ENCODE peak calls at places on chromosomes 16 and 17, in ten cellular contexts. One of them, this sample, is unnamed.

GRCh38 chr16:741986-742629 is 1.3 kb upstream of the CIAO3 start:
- DNase-seq in neural crest cell: no peak
- DNase-seq in stimulated activated CD8-positive, alpha-beta memory T cell treated with anti-CD3 and anti-CD28 coated beads, Interleukin-15, amount 100 ng/mL, for 4 hours: no peak
- DNase-seq in caudate nucleus: no peak
- DNase-seq in NCI-H1436: no peak
- DNase-seq in cardiac muscle cell: no peak
- DNase-seq in Right ventricle myocardium superior: no peak
- DNase-seq in transverse colon: no peak
- DNase-seq in MV-4-11: no peak
- DNase-seq in body of pancreas: no peak
- DNase-seq in this sample: no peak

GRCh38 chr16:83397601-83398000 is 410.2 kb upstream of the HSBP1 start:
- DNase-seq in Right ventricle myocardium superior: no peak
- DNase-seq in cardiac muscle cell: no peak
- DNase-seq in MV-4-11: no peak
- DNase-seq in body of pancreas: no peak
- DNase-seq in NCI-H1436: no peak
- DNase-seq in stimulated activated CD8-positive, alpha-beta memory T cell treated with anti-CD3 and anti-CD28 coated beads, Interleukin-15, amount 100 ng/mL, for 4 hours: no peak
- DNase-seq in transverse colon: no peak
- DNase-seq in caudate nucleus: no peak
- DNase-seq in neural crest cell: no peak
- DNase-seq in this sample: no peak

GRCh38 chr16:65783709-65784474 is 582.6 kb upstream of the CDH5 start:
- DNase-seq in stimulated activated CD8-positive, alpha-beta memory T cell treated with anti-CD3 and anti-CD28 coated beads, Interleukin-15, amount 100 ng/mL, for 4 hours: no peak
- DNase-seq in caudate nucleus: no peak
- DNase-seq in transverse colon: no peak
- DNase-seq in body of pancreas: no peak
- DNase-seq in neural crest cell: no peak
- DNase-seq in Right ventricle myocardium superior: no peak
- DNase-seq in cardiac muscle cell: no peak
- DNase-seq in NCI-H1436: no peak
- DNase-seq in MV-4-11: no peak
- DNase-seq in this sample: no peak

GRCh38 chr16:53282975-53283946 is 151.0 kb upstream of the RBL2 start:
- DNase-seq in neural crest cell: no peak
- DNase-seq in Right ventricle myocardium superior: no peak
- DNase-seq in transverse colon: no peak
- DNase-seq in MV-4-11: peak
- DNase-seq in body of pancreas: no peak
- DNase-seq in cardiac muscle cell: peak
- DNase-seq in NCI-H1436: peak
- DNase-seq in caudate nucleus: no peak
- DNase-seq in stimulated activated CD8-positive, alpha-beta memory T cell treated with anti-CD3 and anti-CD28 coated beads, Interleukin-15, amount 100 ng/mL, for 4 hours: no peak
- DNase-seq in this sample: peak

GRCh38 chr17:16989953-16990860 is 18.3 kb upstream of the TNFRSF13B start:
- DNase-seq in caudate nucleus: no peak
- DNase-seq in body of pancreas: no peak
- DNase-seq in transverse colon: no peak
- DNase-seq in cardiac muscle cell: no peak
- DNase-seq in Right ventricle myocardium superior: no peak
- DNase-seq in MV-4-11: no peak
- DNase-seq in stimulated activated CD8-positive, alpha-beta memory T cell treated with anti-CD3 and anti-CD28 coated beads, Interleukin-15, amount 100 ng/mL, for 4 hours: no peak
- DNase-seq in neural crest cell: no peak
- DNase-seq in NCI-H1436: no peak
- DNase-seq in this sample: no peak

GRCh38 chr16:64440421-64440831 is 681.4 kb downstream of the CDH11 start:
- DNase-seq in stimulated activated CD8-positive, alpha-beta memory T cell treated with anti-CD3 and anti-CD28 coated beads, Interleukin-15, amount 100 ng/mL, for 4 hours: no peak
- DNase-seq in NCI-H1436: no peak
- DNase-seq in Right ventricle myocardium superior: no peak
- DNase-seq in transverse colon: no peak
- DNase-seq in cardiac muscle cell: no peak
- DNase-seq in body of pancreas: no peak
- DNase-seq in MV-4-11: no peak
- DNase-seq in caudate nucleus: no peak
- DNase-seq in neural crest cell: no peak
- DNase-seq in this sample: no peak

GRCh38 chr17:82960419-82961271 is 118.8 kb upstream of the METRNL start:
- DNase-seq in body of pancreas: peak
- DNase-seq in stimulated activated CD8-positive, alpha-beta memory T cell treated with anti-CD3 and anti-CD28 coated beads, Interleukin-15, amount 100 ng/mL, for 4 hours: no peak
- DNase-seq in cardiac muscle cell: no peak
- DNase-seq in Right ventricle myocardium superior: peak
- DNase-seq in NCI-H1436: no peak
- DNase-seq in transverse colon: no peak
- DNase-seq in MV-4-11: no peak
- DNase-seq in neural crest cell: no peak
- DNase-seq in caudate nucleus: no peak
- DNase-seq in this sample: no peak

GRCh38 chr16:70529051-70529777 is 5.6 kb downstream of the SF3B3 start:
- DNase-seq in transverse colon: no peak
- DNase-seq in neural crest cell: no peak
- DNase-seq in cardiac muscle cell: no peak
- DNase-seq in stimulated activated CD8-positive, alpha-beta memory T cell treated with anti-CD3 and anti-CD28 coated beads, Interleukin-15, amount 100 ng/mL, for 4 hours: no peak
- DNase-seq in Right ventricle myocardium superior: no peak
- DNase-seq in MV-4-11: peak
- DNase-seq in caudate nucleus: no peak
- DNase-seq in body of pancreas: no peak
- DNase-seq in NCI-H1436: no peak
- DNase-seq in this sample: peak

GRCh38 chr17:5832886-5833285 is 237.3 kb upstream of the WSCD1 start:
- DNase-seq in caudate nucleus: no peak
- DNase-seq in neural crest cell: no peak
- DNase-seq in transverse colon: no peak
- DNase-seq in NCI-H1436: peak
- DNase-seq in cardiac muscle cell: no peak
- DNase-seq in body of pancreas: no peak
- DNase-seq in Right ventricle myocardium superior: no peak
- DNase-seq in stimulated activated CD8-positive, alpha-beta memory T cell treated with anti-CD3 and anti-CD28 coated beads, Interleukin-15, amount 100 ng/mL, for 4 hours: no peak
- DNase-seq in MV-4-11: no peak
- DNase-seq in this sample: no peak

GRCh38 chr16:86015606-86016005 is 116.6 kb downstream of the IRF8 start:
- DNase-seq in MV-4-11: no peak
- DNase-seq in NCI-H1436: no peak
- DNase-seq in Right ventricle myocardium superior: no peak
- DNase-seq in caudate nucleus: no peak
- DNase-seq in stimulated activated CD8-positive, alpha-beta memory T cell treated with anti-CD3 and anti-CD28 coated beads, Interleukin-15, amount 100 ng/mL, for 4 hours: no peak
- DNase-seq in cardiac muscle cell: no peak
- DNase-seq in neural crest cell: no peak
- DNase-seq in body of pancreas: no peak
- DNase-seq in transverse colon: no peak
- DNase-seq in this sample: no peak

GRCh38 chr16:66703359-66704215 is 7.0 kb upstream of the CMTM4 start:
- DNase-seq in cardiac muscle cell: no peak
- DNase-seq in stimulated activated CD8-positive, alpha-beta memory T cell treated with anti-CD3 and anti-CD28 coated beads, Interleukin-15, amount 100 ng/mL, for 4 hours: no peak
- DNase-seq in transverse colon: no peak
- DNase-seq in Right ventricle myocardium superior: no peak
- DNase-seq in neural crest cell: no peak
- DNase-seq in body of pancreas: no peak
- DNase-seq in NCI-H1436: no peak
- DNase-seq in MV-4-11: peak
- DNase-seq in caudate nucleus: no peak
- DNase-seq in this sample: peak

GRCh38 chr16:31352344-31353115 is 2.4 kb upstream of the ITGAX start:
- DNase-seq in neural crest cell: no peak
- DNase-seq in cardiac muscle cell: no peak
- DNase-seq in MV-4-11: peak
- DNase-seq in transverse colon: no peak
- DNase-seq in NCI-H1436: no peak
- DNase-seq in Right ventricle myocardium superior: no peak
- DNase-seq in caudate nucleus: no peak
- DNase-seq in stimulated activated CD8-positive, alpha-beta memory T cell treated with anti-CD3 and anti-CD28 coated beads, Interleukin-15, amount 100 ng/mL, for 4 hours: no peak
- DNase-seq in body of pancreas: no peak
- DNase-seq in this sample: no peak

GRCh38 chr17:31195305-31195704 is 100.5 kb downstream of the NF1 start:
- DNase-seq in Right ventricle myocardium superior: no peak
- DNase-seq in neural crest cell: no peak
- DNase-seq in NCI-H1436: no peak
- DNase-seq in caudate nucleus: no peak
- DNase-seq in cardiac muscle cell: no peak
- DNase-seq in MV-4-11: no peak
- DNase-seq in body of pancreas: no peak
- DNase-seq in transverse colon: no peak
- DNase-seq in stimulated activated CD8-positive, alpha-beta memory T cell treated with anti-CD3 and anti-CD28 coated beads, Interleukin-15, amount 100 ng/mL, for 4 hours: no peak
- DNase-seq in this sample: no peak

GRCh38 chr17:5912927-5913565 is 157.1 kb upstream of the WSCD1 start:
- DNase-seq in caudate nucleus: peak
- DNase-seq in body of pancreas: no peak
- DNase-seq in NCI-H1436: peak
- DNase-seq in transverse colon: no peak
- DNase-seq in cardiac muscle cell: no peak
- DNase-seq in MV-4-11: no peak
- DNase-seq in stimulated activated CD8-positive, alpha-beta memory T cell treated with anti-CD3 and anti-CD28 coated beads, Interleukin-15, amount 100 ng/mL, for 4 hours: no peak
- DNase-seq in neural crest cell: no peak
- DNase-seq in Right ventricle myocardium superior: no peak
- DNase-seq in this sample: no peak